ENCODE peak calls at places on chromosome 1, in nine cellular contexts. A is uterus; H is B cell; S is fibroblast of lung; Y is fibroblast of mammary gland; L is CD8-positive, alpha-beta T cell; P is foreskin fibroblast; G is CD4-positive, alpha-beta T cell; B is IMR-90. T is an unnamed sample.

GRCh38 chr1:159987186-159987585 is 33.1 kb upstream of the SLAMF9 start:
- DNase-seq in A (no peak), H (no peak), S (no peak), Y (no peak), L (no peak), P (no peak), G (no peak), B (no peak), T (no peak)

GRCh38 chr1:190439447-190439846 is 38.2 kb downstream of the BRINP3 start:
- DNase-seq in A (no peak), H (no peak), S (no peak), Y (no peak), L (no peak), P (no peak), G (no peak), B (no peak), T (no peak)

GRCh38 chr1:230978491-230979388 is at the start of the genes ARV1 and TTC13:
- DNase-seq in A (peak), H (peak), S (peak), Y (peak), L (peak), P (peak), G (peak), B (peak), T (peak)

GRCh38 chr1:245334827-245335490 is 180.2 kb downstream of the KIF26B start:
- DNase-seq in A (no peak), H (no peak), S (no peak), Y (no peak), L (no peak), P (no peak), G (no peak), B (no peak), T (no peak)

GRCh38 chr1:209150114-209150513 is 433.4 kb upstream of the CAMK1G start:
- DNase-seq in A (no peak), H (no peak), S (peak), Y (peak), L (no peak), P (no peak), G (no peak), B (peak), T (peak)

GRCh38 chr1:227219715-227220292 is 98.5 kb downstream of the CDC42BPA start:
- DNase-seq in A (no peak), H (no peak), S (no peak), Y (no peak), L (no peak), P (no peak), G (no peak), B (no peak), T (no peak)

GRCh38 chr1:226603030-226603960 is 54.7 kb downstream of the STUM start:
- DNase-seq in A (peak), H (no peak), S (peak), Y (peak), L (no peak), P (peak), G (no peak), B (peak), T (no peak)

GRCh38 chr1:32684167-32684811 is 18.3 kb downstream of the SYNC start:
- DNase-seq in A (peak), H (no peak), S (peak), Y (peak), L (no peak), P (peak), G (no peak), B (peak), T (no peak)

GRCh38 chr1:66399888-66400529 is 133.9 kb upstream of the SGIP1 start:
- DNase-seq in A (no peak), H (no peak), S (no peak), Y (peak), L (no peak), P (no peak), G (no peak), B (peak), T (no peak)

GRCh38 chr1:117011334-117011733 is 9.8 kb downstream of the CD101 start:
- DNase-seq in A (no peak), H (no peak), S (no peak), Y (no peak), L (no peak), P (no peak), G (no peak), B (no peak), T (no peak)

GRCh38 chr1:241447056-241447649 is 72.4 kb downstream of the FH start:
- DNase-seq in A (no peak), H (no peak), S (no peak), Y (no peak), L (no peak), P (peak), G (no peak), B (peak), T (no peak)

GRCh38 chr1:35555601-35556477 is 1.4 kb downstream of the KIAA0319L start:
- DNase-seq in A (no peak), H (no peak), S (peak), Y (peak), L (no peak), P (peak), G (no peak), B (peak), T (no peak)

GRCh38 chr1:90501281-90501680 is 215.8 kb downstream of the BARHL2 start:
- DNase-seq in A (no peak), H (no peak), S (no peak), Y (no peak), L (no peak), P (no peak), G (no peak), B (no peak), T (no peak)

GRCh38 chr1:196382383-196382782 is 225.9 kb downstream of the KCNT2 start:
- DNase-seq in A (no peak), H (no peak), S (no peak), Y (no peak), L (no peak), P (no peak), G (no peak), B (no peak), T (no peak)

GRCh38 chr1:77313491-77313890 is 31.7 kb downstream of the AK5 start:
- DNase-seq in A (no peak), H (peak), S (peak), Y (peak), L (no peak), P (no peak), G (peak), B (peak), T (peak)

GRCh38 chr1:107551491-107551890 is 410.7 kb downstream of the NTNG1 start:
- DNase-seq in A (no peak), H (no peak), S (peak), Y (no peak), L (no peak), P (no peak), G (no peak), B (no peak), T (no peak)

GRCh38 chr1:33009561-33009960 is 27.1 kb downstream of the AK2 start:
- DNase-seq in A (no peak), H (no peak), S (no peak), Y (no peak), L (no peak), P (no peak), G (no peak), B (no peak), T (no peak)

GRCh38 chr1:22039594-22040347 is 12.7 kb upstream of the CDC42 start:
- DNase-seq in A (peak), H (peak), S (peak), Y (peak), L (peak), P (peak), G (peak), B (peak), T (no peak)

GRCh38 chr1:112264553-112264952 is 131.5 kb upstream of the CTTNBP2NL start:
- DNase-seq in A (peak), H (no peak), S (no peak), Y (no peak), L (no peak), P (no peak), G (no peak), B (no peak), T (no peak)

GRCh38 chr1:199463521-199464127 is 563.9 kb upstream of the NR5A2 start:
- DNase-seq in A (no peak), H (peak), S (peak), Y (peak), L (no peak), P (peak), G (no peak), B (peak), T (peak)

GRCh38 chr1:100348549-100349144 is 3.7 kb upstream of the CDC14A start:
- DNase-seq in A (no peak), H (no peak), S (no peak), Y (no peak), L (no peak), P (no peak), G (no peak), B (no peak), T (no peak)

GRCh38 chr1:28910379-28911125 is 3.8 kb upstream of the EPB41 start:
- DNase-seq in A (no peak), H (no peak), S (no peak), Y (no peak), L (no peak), P (no peak), G (no peak), B (no peak), T (no peak)

GRCh38 chr1:188325211-188325610 is 1496.5 kb downstream of the PLA2G4A start:
- DNase-seq in A (no peak), H (no peak), S (no peak), Y (no peak), L (no peak), P (no peak), G (no peak), B (no peak), T (no peak)

GRCh38 chr1:66788231-66788939 is 12.7 kb downstream of the INSL5 start:
- DNase-seq in A (no peak), H (peak), S (no peak), Y (no peak), L (no peak), P (no peak), G (peak), B (no peak), T (no peak)

GRCh38 chr1:224340711-224341384 is 10.9 kb upstream of the NVL start:
- DNase-seq in A (no peak), H (peak), S (peak), Y (no peak), L (no peak), P (no peak), G (peak), B (no peak), T (peak)

GRCh38 chr1:8163039-8163438 is 136.9 kb upstream of the ERRFI1 start:
- DNase-seq in A (no peak), H (no peak), S (no peak), Y (no peak), L (no peak), P (no peak), G (no peak), B (no peak), T (no peak)

GRCh38 chr1:224623743-224624333 is 7.7 kb downstream of the CNIH3 start:
- DNase-seq in A (no peak), H (no peak), S (peak), Y (peak), L (peak), P (peak), G (peak), B (peak), T (no peak)

GRCh38 chr1:19317126-19317910 is 5.2 kb downstream of the SLC66A1 start:
- DNase-seq in A (no peak), H (no peak), S (no peak), Y (peak), L (no peak), P (no peak), G (no peak), B (no peak), T (no peak)

GRCh38 chr1:178109348-178110143 is 15.6 kb downstream of the RASAL2 start:
- DNase-seq in A (no peak), H (no peak), S (no peak), Y (peak), L (no peak), P (peak), G (no peak), B (peak), T (no peak)

GRCh38 chr1:109933856-109934711 is 23.4 kb downstream of the CSF1 start:
- DNase-seq in A (no peak), H (no peak), S (peak), Y (peak), L (no peak), P (peak), G (no peak), B (peak), T (no peak)

GRCh38 chr1:182720465-182720864 is 36.1 kb upstream of the RGS8 start:
- DNase-seq in A (no peak), H (no peak), S (peak), Y (peak), L (no peak), P (no peak), G (no peak), B (peak), T (no peak)

GRCh38 chr1:90402893-90403849 is 313.9 kb downstream of the BARHL2 start:
- DNase-seq in A (no peak), H (no peak), S (peak), Y (peak), L (no peak), P (peak), G (no peak), B (peak), T (peak)

GRCh38 chr1:43021547-43022474 is 63.1 kb upstream of the SLC2A1 start:
- DNase-seq in A (no peak), H (no peak), S (no peak), Y (no peak), L (no peak), P (no peak), G (no peak), B (no peak), T (no peak)

GRCh38 chr1:81549588-81550127 is 251.1 kb upstream of the ADGRL2 start:
- DNase-seq in A (no peak), H (no peak), S (peak), Y (peak), L (no peak), P (peak), G (no peak), B (peak), T (no peak)

GRCh38 chr1:29711582-29712274 is 475.4 kb downstream of the PTPRU start:
- DNase-seq in A (no peak), H (no peak), S (peak), Y (peak), L (no peak), P (peak), G (no peak), B (peak), T (no peak)

GRCh38 chr1:216456682-216457081 is 33.4 kb upstream of the USH2A start:
- DNase-seq in A (no peak), H (no peak), S (peak), Y (peak), L (no peak), P (peak), G (no peak), B (peak), T (no peak)

GRCh38 chr1:243713470-243714186 is 136.4 kb downstream of the AKT3 start:
- DNase-seq in A (peak), H (no peak), S (peak), Y (peak), L (no peak), P (no peak), G (peak), B (peak), T (no peak)

GRCh38 chr1:87329051-87329755 is 523 bp downstream of the LMO4 start:
- DNase-seq in A (peak), H (peak), S (peak), Y (peak), L (no peak), P (no peak), G (peak), B (peak), T (peak)

GRCh38 chr1:54124906-54125305 is 27.9 kb downstream of the CDCP2 start:
- DNase-seq in A (no peak), H (no peak), S (no peak), Y (no peak), L (no peak), P (no peak), G (no peak), B (no peak), T (no peak)

GRCh38 chr1:54127594-54127993 is 25.2 kb downstream of the CDCP2 start:
- DNase-seq in A (no peak), H (no peak), S (no peak), Y (no peak), L (no peak), P (no peak), G (no peak), B (no peak), T (no peak)

GRCh38 chr1:54126271-54126815 is 26.5 kb downstream of the CDCP2 start:
- DNase-seq in A (no peak), H (no peak), S (no peak), Y (peak), L (no peak), P (no peak), G (no peak), B (peak), T (no peak)

GRCh38 chr1:54124472-54124871 is 28.3 kb downstream of the CDCP2 start:
- DNase-seq in A (no peak), H (no peak), S (no peak), Y (no peak), L (no peak), P (no peak), G (no peak), B (no peak), T (no peak)

DNA sequence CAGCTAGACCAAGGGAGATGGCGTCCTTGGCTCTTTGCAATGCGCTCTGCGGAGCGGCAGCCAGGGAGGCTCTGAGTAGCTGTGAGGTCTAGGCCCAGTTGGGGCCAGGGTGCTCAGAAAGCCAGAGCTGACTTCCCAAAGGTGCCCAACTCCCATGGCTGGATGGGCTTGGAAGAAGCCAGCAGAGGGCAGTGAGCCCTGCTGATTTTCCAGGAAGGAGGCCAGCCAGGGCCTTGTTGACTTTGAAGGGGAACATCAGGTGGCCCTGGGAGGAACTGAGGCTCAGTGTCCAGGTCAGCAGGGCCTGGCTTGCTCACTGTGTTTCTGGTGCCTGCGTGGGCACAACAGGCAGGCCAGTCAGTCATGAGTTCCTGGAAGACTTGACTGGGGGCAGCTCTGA is 27.1 kb downstream of the CDCP2 start:
- DNase-seq in A (no peak), H (no peak), S (no peak), Y (no peak), L (no peak), P (no peak), G (no peak), B (peak), T (no peak)
- TF ChIP-seq CTCF in A (no peak), H (no peak), S (peak), Y (no peak), L (no peak), P (peak), G (no peak), B (peak), T (no peak)

GRCh38 chr1:233936422-233936821 is 31.9 kb downstream of the SLC35F3 start:
- DNase-seq in A (no peak), H (no peak), S (no peak), Y (no peak), L (no peak), P (no peak), G (no peak), B (no peak), T (no peak)
- TF ChIP-seq CTCF in A (no peak), H (no peak), S (no peak), Y (no peak), L (no peak), P (no peak), G (no peak), B (no peak), T (no peak)

GRCh38 chr1:174932587-174932986 is 67.2 kb upstream of the CACYBP start:
- DNase-seq in A (no peak), H (no peak), S (no peak), Y (no peak), L (no peak), P (no peak), G (no peak), B (no peak), T (no peak)
- TF ChIP-seq CTCF in A (no peak), H (no peak), S (no peak), Y (peak), L (no peak), P (no peak), G (no peak), B (no peak), T (no peak)

GRCh38 chr1:202122639-202123335 is at the start of gene GPR37L1:
- DNase-seq in A (no peak), H (no peak), S (peak), Y (peak), L (no peak), P (peak), G (no peak), B (peak), T (peak)
- TF ChIP-seq CTCF in A (peak), H (no peak), S (peak), Y (peak), L (no peak), P (peak), G (no peak), B (peak), T (peak)

DNA sequence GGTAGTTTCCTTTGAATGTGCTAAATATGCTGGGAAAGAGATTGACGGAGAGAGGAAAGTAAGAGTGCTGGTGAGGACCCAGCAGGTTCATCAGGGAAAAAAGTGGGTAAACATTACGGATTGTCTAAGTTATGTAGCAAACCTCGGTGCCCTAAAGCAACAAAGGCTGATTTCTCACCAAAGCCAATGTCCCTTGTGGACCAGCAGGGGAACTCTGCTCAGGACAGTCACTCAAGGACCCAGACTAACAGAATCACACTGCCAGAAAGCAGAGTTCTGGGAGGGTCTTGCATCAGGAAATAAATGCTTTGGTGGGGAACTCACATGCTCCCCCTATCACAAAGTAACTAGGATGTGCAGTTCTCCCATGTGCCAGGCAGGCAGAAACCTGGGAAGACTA is 1.7 kb upstream of the IKBKE start:
- DNase-seq in A (no peak), H (no peak), S (no peak), Y (no peak), L (no peak), P (no peak), G (no peak), B (no peak), T (no peak)
- TF ChIP-seq CTCF in A (no peak), H (no peak), S (no peak), Y (no peak), L (no peak), P (no peak), G (no peak), B (no peak), T (no peak)